ENCODE peak calls at places on chromosome 5, in eight cellular contexts. D is A172; C is A549; U is LHCN-M2; N is stimulated activated CD8-positive, alpha-beta memory T cell treated with anti-CD3 and anti-CD28 coated beads, Interleukin-2, amount 100 ng/mL, for 48 hours; B is kidney; G is T-helper 1 cell; A is NT2/D1. Y is an unnamed sample.

GRCh38 chr5:164958688-164959087 is 1453.3 kb downstream of the MAT2B start:
- DNase-seq in N (no peak), U (no peak), A (no peak), B (no peak), G (no peak), C (no peak), D (no peak), Y (no peak)

GRCh38 chr5:157215143-157215825 is 34.6 kb downstream of the ITK start:
- DNase-seq in U (no peak), N (no peak), G (no peak), D (no peak), A (no peak), B (no peak), C (no peak), Y (no peak)

GRCh38 chr5:176851871-176852270 is 41.5 kb downstream of the UNC5A start:
- DNase-seq in D (no peak), B (no peak), G (no peak), N (no peak), C (no peak), A (no peak), U (no peak), Y (no peak)

GRCh38 chr5:54221096-54221495 is 89.3 kb downstream of the ARL15 start:
- DNase-seq in G (no peak), A (no peak), D (no peak), N (no peak), C (no peak), B (no peak), U (no peak), Y (no peak)

GRCh38 chr5:60343102-60343501 is 356.9 kb downstream of the DEPDC1B start:
- DNase-seq in G (no peak), C (no peak), D (no peak), B (no peak), N (no peak), A (no peak), U (no peak), Y (no peak)

GRCh38 chr5:177430146-177430951 is 3.9 kb downstream of the GRK6 start:
- DNase-seq in U (no peak), B (no peak), N (no peak), G (no peak), C (no peak), A (no peak), D (no peak), Y (no peak)

GRCh38 chr5:129541648-129542251 is 81.7 kb downstream of the ADAMTS19 start:
- DNase-seq in C (no peak), N (no peak), U (peak), B (no peak), G (no peak), A (no peak), D (peak), Y (peak)

GRCh38 chr5:178246736-178247135 is 14.1 kb upstream of the PHYKPL start:
- DNase-seq in C (no peak), G (no peak), A (no peak), N (no peak), U (no peak), D (no peak), B (no peak), Y (no peak)

GRCh38 chr5:159050408-159051091 is 49.2 kb downstream of the EBF1 start:
- DNase-seq in U (peak), C (no peak), A (no peak), G (no peak), B (peak), N (no peak), D (no peak), Y (peak)

GRCh38 chr5:124718376-124718775 is 28.1 kb downstream of the ZNF608 start:
- DNase-seq in U (no peak), B (no peak), A (no peak), N (no peak), C (no peak), G (no peak), D (no peak), Y (no peak)